ENCODE peak calls at places on chromosome 20, in ten cellular contexts. L, H, J, G, Q, D, N, P, X and T are unnamed samples. For H3K4me1, the result is how much of the 10 kb centered on the place peaks cover.

GRCh38 chr20:22796465-22797077 is 212.2 kb upstream of the FOXA2 start:
- DNase-seq in L (no peak), H (no peak), J (no peak), G (peak), Q (no peak), D (no peak), N (no peak), P (no peak), X (no peak), T (no peak)

GRCh38 chr20:58342104-58342945 is 32.8 kb downstream of the RAB22A start:
- DNase-seq in L (no peak), H (no peak), J (no peak), G (peak), Q (no peak), D (no peak), N (no peak), P (no peak), X (no peak), T (no peak)

GRCh38 chr20:7772376-7772775 is 167.9 kb downstream of the HAO1 start:
- DNase-seq in L (no peak), H (no peak), J (no peak), G (peak), Q (no peak), D (no peak), N (no peak), P (no peak), X (no peak), T (no peak)

GRCh38 chr20:23142162-23143050 is 56.3 kb upstream of the CD93 start:
- DNase-seq in L (no peak), H (no peak), J (no peak), G (no peak), Q (peak), D (peak), N (no peak), P (peak), X (no peak), T (no peak)

GRCh38 chr20:63553251-63553932 is 567 bp upstream of the FNDC11 start:
- DNase-seq in L (peak), H (peak), J (peak), G (peak), Q (peak), D (peak), N (peak), P (peak), X (peak), T (peak)

GRCh38 chr20:63538204-63539091 is 1.3 kb upstream of the PTK6 start:
- DNase-seq in L (no peak), H (peak), J (no peak), G (peak), Q (peak), D (no peak), N (no peak), P (no peak), X (peak), T (no peak)

GRCh38 chr20:41650221-41650948 is 32.2 kb upstream of the CHD6 start:
- DNase-seq in L (no peak), H (no peak), J (no peak), G (no peak), Q (no peak), D (no peak), N (no peak), P (no peak), X (no peak), T (no peak)

GRCh38 chr20:19071442-19071717 is 141.1 kb upstream of the SLC24A3 start:
- DNase-seq in L (no peak), H (no peak), J (no peak), G (no peak), Q (no peak), D (no peak), N (no peak), P (no peak), X (no peak), T (no peak)

GRCh38 chr20:33862709-33863403 is 51.7 kb downstream of the CHMP4B start:
- DNase-seq in L (peak), H (peak), J (peak), G (peak), Q (peak), D (peak), N (no peak), P (peak), X (peak), T (no peak)

DNA sequence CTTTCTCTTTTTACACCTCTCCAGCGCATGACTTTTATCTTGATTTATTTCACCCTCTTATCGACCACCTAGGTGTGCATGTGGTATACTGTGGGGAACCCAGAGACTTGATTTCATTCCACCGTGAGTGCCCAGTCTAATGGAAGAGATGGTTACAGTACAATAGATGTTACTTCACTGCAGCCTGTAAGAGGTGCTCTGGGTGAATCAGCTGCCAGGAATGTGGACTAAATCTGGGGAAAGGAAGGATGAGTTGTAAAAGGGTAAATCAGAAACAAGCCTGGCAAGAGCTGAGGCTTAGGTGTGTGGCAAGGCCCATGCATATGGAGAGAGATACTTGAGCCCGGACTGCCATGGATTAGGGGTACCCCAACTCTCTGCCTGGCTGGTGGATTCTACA is 7.4 kb downstream of the STK35 start:
- DNase-seq in L (no peak), H (no peak), J (no peak), G (peak), Q (no peak), D (no peak), N (no peak), P (no peak), X (no peak), T (no peak)
- H3K4me1 ChIP-seq in L (half or more), H (under half), J (half or more), G (under half), Q (half or more), D (under half), N (under half), P (half or more), X (under half), T (half or more)

GRCh38 chr20:3811421-3812258 is 8.7 kb upstream of the AP5S1 start:
- DNase-seq in L (peak), H (peak), J (peak), G (peak), Q (peak), D (peak), N (peak), P (peak), X (peak), T (peak)
- H3K4me1 ChIP-seq in L (half or more), H (under half), J (half or more), G (under half), Q (half or more), D (under half), N (under half), P (under half), X (under half), T (under half)

GRCh38 chr20:49784291-49784690 is 28.3 kb upstream of the SLC9A8 start:
- DNase-seq in L (no peak), H (no peak), J (no peak), G (no peak), Q (no peak), D (no peak), N (no peak), P (no peak), X (no peak), T (no peak)
- H3K4me1 ChIP-seq in L (under half), H (under half), J (under half), G (under half), Q (under half), D (under half), N (under half), P (under half), X (under half), T (under half)

DNA sequence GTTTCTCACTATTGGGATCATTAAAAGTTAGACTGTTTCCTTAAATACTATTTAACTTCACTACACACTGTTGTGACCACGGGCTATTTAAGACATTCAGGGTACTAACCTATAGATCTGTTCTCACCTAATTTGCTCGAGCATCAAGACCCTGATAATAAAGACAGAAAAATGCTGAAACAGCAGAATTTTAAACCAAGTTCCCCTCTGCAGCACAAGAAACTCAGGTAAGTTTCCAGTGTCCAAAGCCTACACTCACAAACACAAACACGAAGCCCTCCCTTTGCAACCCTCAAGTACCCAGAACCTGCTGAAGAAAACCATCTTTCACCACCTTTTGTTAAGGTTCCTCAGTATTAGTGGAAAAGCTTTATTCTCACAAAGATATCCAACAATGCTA is 4.0 kb downstream of the SNX5 start:
- DNase-seq in L (no peak), H (no peak), J (no peak), G (no peak), Q (no peak), D (no peak), N (no peak), P (no peak), X (no peak), T (no peak)
- H3K4me1 ChIP-seq in L (under half), H (under half), J (half or more), G (under half), Q (half or more), D (under half), N (under half), P (half or more), X (under half), T (half or more)